ENCODE peak calls at places on chromosome 1, in eight cellular contexts. One of them, this sample, is unnamed.

GRCh38 chr1:16625497-16626408 is 12.4 kb upstream of the NBPF1 start:
- DNase-seq in HTR-8/SVneo: no peak
- DNase-seq in progenitor cell of endocrine pancreas: no peak
- DNase-seq in mesendoderm: no peak
- DNase-seq in stimulated activated CD8-positive, alpha-beta memory T cell treated with anti-CD3 and anti-CD28 coated beads, Interleukin-7, amount 100 ng/mL, for 1 hour: no peak
- DNase-seq in T-cell: no peak
- DNase-seq in fibroblast of mammary gland: no peak
- DNase-seq in NCI-H460: no peak
- DNase-seq in this sample: no peak

GRCh38 chr1:188769181-188769580 is 1708.5 kb downstream of the BRINP3 start:
- DNase-seq in HTR-8/SVneo: no peak
- DNase-seq in progenitor cell of endocrine pancreas: no peak
- DNase-seq in mesendoderm: peak
- DNase-seq in stimulated activated CD8-positive, alpha-beta memory T cell treated with anti-CD3 and anti-CD28 coated beads, Interleukin-7, amount 100 ng/mL, for 1 hour: no peak
- DNase-seq in T-cell: no peak
- DNase-seq in fibroblast of mammary gland: no peak
- DNase-seq in NCI-H460: no peak
- DNase-seq in this sample: no peak

GRCh38 chr1:9027307-9027706 is 1.1 kb upstream of the SLC2A7 start:
- DNase-seq in HTR-8/SVneo: no peak
- DNase-seq in progenitor cell of endocrine pancreas: no peak
- DNase-seq in mesendoderm: no peak
- DNase-seq in stimulated activated CD8-positive, alpha-beta memory T cell treated with anti-CD3 and anti-CD28 coated beads, Interleukin-7, amount 100 ng/mL, for 1 hour: no peak
- DNase-seq in T-cell: no peak
- DNase-seq in fibroblast of mammary gland: no peak
- DNase-seq in NCI-H460: no peak
- DNase-seq in this sample: no peak

GRCh38 chr1:64038965-64039926 is 164.2 kb upstream of the UBE2U start:
- DNase-seq in HTR-8/SVneo: peak
- DNase-seq in progenitor cell of endocrine pancreas: no peak
- DNase-seq in mesendoderm: no peak
- DNase-seq in stimulated activated CD8-positive, alpha-beta memory T cell treated with anti-CD3 and anti-CD28 coated beads, Interleukin-7, amount 100 ng/mL, for 1 hour: no peak
- DNase-seq in T-cell: no peak
- DNase-seq in fibroblast of mammary gland: peak
- DNase-seq in NCI-H460: peak
- DNase-seq in this sample: no peak

GRCh38 chr1:29136463-29136915 is 12.8 kb upstream of the TMEM200B start:
- DNase-seq in HTR-8/SVneo: no peak
- DNase-seq in progenitor cell of endocrine pancreas: no peak
- DNase-seq in mesendoderm: peak
- DNase-seq in stimulated activated CD8-positive, alpha-beta memory T cell treated with anti-CD3 and anti-CD28 coated beads, Interleukin-7, amount 100 ng/mL, for 1 hour: no peak
- DNase-seq in T-cell: no peak
- DNase-seq in fibroblast of mammary gland: peak
- DNase-seq in NCI-H460: no peak
- DNase-seq in this sample: no peak

GRCh38 chr1:53681647-53682368 is 57.2 kb downstream of the GLIS1 start:
- DNase-seq in HTR-8/SVneo: no peak
- DNase-seq in progenitor cell of endocrine pancreas: peak
- DNase-seq in mesendoderm: peak
- DNase-seq in stimulated activated CD8-positive, alpha-beta memory T cell treated with anti-CD3 and anti-CD28 coated beads, Interleukin-7, amount 100 ng/mL, for 1 hour: peak
- DNase-seq in T-cell: peak
- DNase-seq in fibroblast of mammary gland: no peak
- DNase-seq in NCI-H460: no peak
- DNase-seq in this sample: peak

GRCh38 chr1:90973897-90974798 is 47.7 kb downstream of the ZNF644 start:
- DNase-seq in HTR-8/SVneo: peak
- DNase-seq in progenitor cell of endocrine pancreas: no peak
- DNase-seq in mesendoderm: peak
- DNase-seq in stimulated activated CD8-positive, alpha-beta memory T cell treated with anti-CD3 and anti-CD28 coated beads, Interleukin-7, amount 100 ng/mL, for 1 hour: no peak
- DNase-seq in T-cell: no peak
- DNase-seq in fibroblast of mammary gland: peak
- DNase-seq in NCI-H460: no peak
- DNase-seq in this sample: no peak

GRCh38 chr1:175725684-175726083 is 17.7 kb downstream of the TNR start:
- DNase-seq in HTR-8/SVneo: no peak
- DNase-seq in progenitor cell of endocrine pancreas: peak
- DNase-seq in mesendoderm: peak
- DNase-seq in stimulated activated CD8-positive, alpha-beta memory T cell treated with anti-CD3 and anti-CD28 coated beads, Interleukin-7, amount 100 ng/mL, for 1 hour: no peak
- DNase-seq in T-cell: no peak
- DNase-seq in fibroblast of mammary gland: peak
- DNase-seq in NCI-H460: peak
- DNase-seq in this sample: no peak

GRCh38 chr1:47444578-47445465 is 7.0 kb downstream of the FOXD2 start:
- DNase-seq in HTR-8/SVneo: no peak
- DNase-seq in progenitor cell of endocrine pancreas: no peak
- DNase-seq in mesendoderm: peak
- DNase-seq in stimulated activated CD8-positive, alpha-beta memory T cell treated with anti-CD3 and anti-CD28 coated beads, Interleukin-7, amount 100 ng/mL, for 1 hour: no peak
- DNase-seq in T-cell: no peak
- DNase-seq in fibroblast of mammary gland: no peak
- DNase-seq in NCI-H460: no peak
- DNase-seq in this sample: no peak

GRCh38 chr1:235866207-235866912 is at the start of gene LYST:
- DNase-seq in HTR-8/SVneo: peak
- DNase-seq in progenitor cell of endocrine pancreas: no peak
- DNase-seq in mesendoderm: peak
- DNase-seq in stimulated activated CD8-positive, alpha-beta memory T cell treated with anti-CD3 and anti-CD28 coated beads, Interleukin-7, amount 100 ng/mL, for 1 hour: peak
- DNase-seq in T-cell: peak
- DNase-seq in fibroblast of mammary gland: peak
- DNase-seq in NCI-H460: no peak
- DNase-seq in this sample: peak

GRCh38 chr1:19597463-19598309 is 46.4 kb upstream of the NBL1 start:
- DNase-seq in HTR-8/SVneo: peak
- DNase-seq in progenitor cell of endocrine pancreas: no peak
- DNase-seq in mesendoderm: peak
- DNase-seq in stimulated activated CD8-positive, alpha-beta memory T cell treated with anti-CD3 and anti-CD28 coated beads, Interleukin-7, amount 100 ng/mL, for 1 hour: peak
- DNase-seq in T-cell: peak
- DNase-seq in fibroblast of mammary gland: peak
- DNase-seq in NCI-H460: no peak
- DNase-seq in this sample: no peak

GRCh38 chr1:31848381-31848897 is 32.6 kb upstream of the SPOCD1 start:
- DNase-seq in HTR-8/SVneo: no peak
- DNase-seq in progenitor cell of endocrine pancreas: no peak
- DNase-seq in mesendoderm: no peak
- DNase-seq in stimulated activated CD8-positive, alpha-beta memory T cell treated with anti-CD3 and anti-CD28 coated beads, Interleukin-7, amount 100 ng/mL, for 1 hour: no peak
- DNase-seq in T-cell: peak
- DNase-seq in fibroblast of mammary gland: no peak
- DNase-seq in NCI-H460: no peak
- DNase-seq in this sample: peak